ENCODE peak calls at places on chromosome 17, in eight cellular contexts. One of them, this sample, is unnamed.

GRCh38 chr17:73135774-73136173 is 29.0 kb upstream of the SSTR2 start:
- DNase-seq in neural progenitor cell: no peak
- DNase-seq in HAP-1: no peak
- DNase-seq in AG10803: no peak
- DNase-seq in cardiac fibroblast: no peak
- DNase-seq in CD8-positive, alpha-beta memory T cell: no peak
- DNase-seq in body of pancreas: no peak
- DNase-seq in AG04450: no peak
- DNase-seq in this sample: no peak

GRCh38 chr17:75771334-75772281 is 6.6 kb upstream of the GALK1 start:
- DNase-seq in neural progenitor cell: no peak
- DNase-seq in HAP-1: no peak
- DNase-seq in AG10803: no peak
- DNase-seq in cardiac fibroblast: peak; percentile 33
- DNase-seq in CD8-positive, alpha-beta memory T cell: no peak
- DNase-seq in body of pancreas: peak; percentile 16
- DNase-seq in AG04450: no peak
- DNase-seq in this sample: peak; percentile 42

GRCh38 chr17:76789235-76789788 is 51.4 kb downstream of the MFSD11 start:
- DNase-seq in neural progenitor cell: no peak
- DNase-seq in HAP-1: no peak
- DNase-seq in AG10803: no peak
- DNase-seq in cardiac fibroblast: no peak
- DNase-seq in CD8-positive, alpha-beta memory T cell: no peak
- DNase-seq in body of pancreas: no peak
- DNase-seq in AG04450: no peak
- DNase-seq in this sample: no peak

GRCh38 chr17:76994237-76994637 is 126.0 kb downstream of the MGAT5B start:
- DNase-seq in neural progenitor cell: peak; percentile 56
- DNase-seq in HAP-1: peak; percentile 74
- DNase-seq in AG10803: no peak
- DNase-seq in cardiac fibroblast: no peak
- DNase-seq in CD8-positive, alpha-beta memory T cell: no peak
- DNase-seq in body of pancreas: no peak
- DNase-seq in AG04450: no peak
- DNase-seq in this sample: no peak

GRCh38 chr17:45837187-45837586 is 7.5 kb upstream of the SPPL2C start:
- DNase-seq in neural progenitor cell: no peak
- DNase-seq in HAP-1: no peak
- DNase-seq in AG10803: no peak
- DNase-seq in cardiac fibroblast: no peak
- DNase-seq in CD8-positive, alpha-beta memory T cell: no peak
- DNase-seq in body of pancreas: no peak
- DNase-seq in AG04450: no peak
- DNase-seq in this sample: no peak

GRCh38 chr17:29766796-29767327 is 144.2 kb upstream of the CORO6 start:
- DNase-seq in neural progenitor cell: no peak
- DNase-seq in HAP-1: no peak
- DNase-seq in AG10803: peak; percentile 16
- DNase-seq in cardiac fibroblast: no peak
- DNase-seq in CD8-positive, alpha-beta memory T cell: no peak
- DNase-seq in body of pancreas: no peak
- DNase-seq in AG04450: no peak
- DNase-seq in this sample: no peak

GRCh38 chr17:71423871-71424546 is 696.8 kb upstream of the SOX9 start:
- DNase-seq in neural progenitor cell: no peak
- DNase-seq in HAP-1: no peak
- DNase-seq in AG10803: peak; percentile 17
- DNase-seq in cardiac fibroblast: no peak
- DNase-seq in CD8-positive, alpha-beta memory T cell: no peak
- DNase-seq in body of pancreas: no peak
- DNase-seq in AG04450: peak; percentile 32
- DNase-seq in this sample: peak; percentile 99

GRCh38 chr17:47265983-47266541 is 12.4 kb downstream of the ITGB3 start:
- DNase-seq in neural progenitor cell: no peak
- DNase-seq in HAP-1: no peak
- DNase-seq in AG10803: peak; percentile 52
- DNase-seq in cardiac fibroblast: peak; percentile 32
- DNase-seq in CD8-positive, alpha-beta memory T cell: no peak
- DNase-seq in body of pancreas: no peak
- DNase-seq in AG04450: no peak
- DNase-seq in this sample: peak; percentile 82

GRCh38 chr17:51913491-51913890 is 245.0 kb downstream of the CA10 start:
- DNase-seq in neural progenitor cell: no peak
- DNase-seq in HAP-1: no peak
- DNase-seq in AG10803: no peak
- DNase-seq in cardiac fibroblast: no peak
- DNase-seq in CD8-positive, alpha-beta memory T cell: no peak
- DNase-seq in body of pancreas: no peak
- DNase-seq in AG04450: no peak
- DNase-seq in this sample: no peak

GRCh38 chr17:62705116-62705515 is 77.6 kb downstream of the MRC2 start:
- DNase-seq in neural progenitor cell: peak; percentile 30
- DNase-seq in HAP-1: no peak
- DNase-seq in AG10803: no peak
- DNase-seq in cardiac fibroblast: peak; percentile 39
- DNase-seq in CD8-positive, alpha-beta memory T cell: no peak
- DNase-seq in body of pancreas: no peak
- DNase-seq in AG04450: no peak
- DNase-seq in this sample: no peak

GRCh38 chr17:43998552-43998951 is 5.9 kb upstream of the NAGS start:
- DNase-seq in neural progenitor cell: no peak
- DNase-seq in HAP-1: no peak
- DNase-seq in AG10803: peak; percentile 53
- DNase-seq in cardiac fibroblast: peak; percentile 52
- DNase-seq in CD8-positive, alpha-beta memory T cell: no peak
- DNase-seq in body of pancreas: no peak
- DNase-seq in AG04450: no peak
- DNase-seq in this sample: no peak

GRCh38 chr17:42817866-42818265 is 6.2 kb downstream of the BECN1 start:
- DNase-seq in neural progenitor cell: no peak
- DNase-seq in HAP-1: no peak
- DNase-seq in AG10803: peak; percentile 55
- DNase-seq in cardiac fibroblast: no peak
- DNase-seq in CD8-positive, alpha-beta memory T cell: no peak
- DNase-seq in body of pancreas: no peak
- DNase-seq in AG04450: no peak
- DNase-seq in this sample: peak; percentile 82

GRCh38 chr17:77708936-77709335 is 249.6 kb upstream of the TNRC6C start:
- DNase-seq in neural progenitor cell: no peak
- DNase-seq in HAP-1: no peak
- DNase-seq in AG10803: no peak
- DNase-seq in cardiac fibroblast: no peak
- DNase-seq in CD8-positive, alpha-beta memory T cell: no peak
- DNase-seq in body of pancreas: no peak
- DNase-seq in AG04450: no peak
- DNase-seq in this sample: no peak

GRCh38 chr17:78510141-78510935 is 66.9 kb downstream of the DNAH17 start:
- DNase-seq in neural progenitor cell: no peak
- DNase-seq in HAP-1: no peak
- DNase-seq in AG10803: no peak
- DNase-seq in cardiac fibroblast: no peak
- DNase-seq in CD8-positive, alpha-beta memory T cell: no peak
- DNase-seq in body of pancreas: no peak
- DNase-seq in AG04450: no peak
- DNase-seq in this sample: no peak

GRCh38 chr17:44942456-44942855 is 5.1 kb downstream of the KIF18B start:
- DNase-seq in neural progenitor cell: no peak
- DNase-seq in HAP-1: no peak
- DNase-seq in AG10803: no peak
- DNase-seq in cardiac fibroblast: no peak
- DNase-seq in CD8-positive, alpha-beta memory T cell: no peak
- DNase-seq in body of pancreas: no peak
- DNase-seq in AG04450: no peak
- DNase-seq in this sample: no peak

GRCh38 chr17:81666092-81666341 is 388 bp downstream of the OXLD1 start:
- DNase-seq in neural progenitor cell: peak; percentile 81
- DNase-seq in HAP-1: no peak
- DNase-seq in AG10803: peak; percentile 18
- DNase-seq in cardiac fibroblast: no peak
- DNase-seq in CD8-positive, alpha-beta memory T cell: no peak
- DNase-seq in body of pancreas: no peak
- DNase-seq in AG04450: no peak
- DNase-seq in this sample: no peak

GRCh38 chr17:81664051-81664470 is 2.3 kb downstream of the OXLD1 start:
- DNase-seq in neural progenitor cell: no peak
- DNase-seq in HAP-1: no peak
- DNase-seq in AG10803: no peak
- DNase-seq in cardiac fibroblast: no peak
- DNase-seq in CD8-positive, alpha-beta memory T cell: no peak
- DNase-seq in body of pancreas: no peak
- DNase-seq in AG04450: no peak
- DNase-seq in this sample: peak; percentile 20

GRCh38 chr17:81665205-81666091 is 957 bp downstream of the OXLD1 start:
- DNase-seq in neural progenitor cell: peak; percentile 23
- DNase-seq in HAP-1: peak; percentile 59
- DNase-seq in AG10803: peak; percentile 21
- DNase-seq in cardiac fibroblast: peak; percentile 42
- DNase-seq in CD8-positive, alpha-beta memory T cell: no peak
- DNase-seq in body of pancreas: peak; percentile 17
- DNase-seq in AG04450: no peak
- DNase-seq in this sample: peak; percentile 4

GRCh38 chr17:81666342-81667191 is at the start of the genes CCDC137 and OXLD1:
- DNase-seq in neural progenitor cell: peak; percentile 98
- DNase-seq in HAP-1: peak; percentile 97
- DNase-seq in AG10803: peak; percentile 97
- DNase-seq in cardiac fibroblast: peak; percentile 98
- DNase-seq in CD8-positive, alpha-beta memory T cell: peak; percentile 89
- DNase-seq in body of pancreas: peak; percentile 97
- DNase-seq in AG04450: peak; percentile 91
- DNase-seq in this sample: peak; percentile 89

GRCh38 chr17:81667754-81668153 is 1.2 kb downstream of the CCDC137 start:
- DNase-seq in neural progenitor cell: peak; percentile 48
- DNase-seq in HAP-1: peak; percentile 54
- DNase-seq in AG10803: no peak
- DNase-seq in cardiac fibroblast: no peak
- DNase-seq in CD8-positive, alpha-beta memory T cell: no peak
- DNase-seq in body of pancreas: no peak
- DNase-seq in AG04450: no peak
- DNase-seq in this sample: peak; percentile 52
- H3K4me3 ChIP-seq in neural progenitor cell: peak overlapping the region; percentile 99
- H3K4me3 ChIP-seq in HAP-1: peak overlapping the region; percentile 87
- H3K4me3 ChIP-seq in AG10803: no peak overlapping the region
- H3K4me3 ChIP-seq in cardiac fibroblast: no peak overlapping the region
- H3K4me3 ChIP-seq in CD8-positive, alpha-beta memory T cell: no peak overlapping the region
- H3K4me3 ChIP-seq in body of pancreas: no peak overlapping the region
- H3K4me3 ChIP-seq in AG04450: no peak overlapping the region
- H3K4me3 ChIP-seq in this sample: no peak overlapping the region

GRCh38 chr17:1110524-1110843 is 69.3 kb downstream of the ABR start:
- DNase-seq in neural progenitor cell: no peak
- DNase-seq in HAP-1: no peak
- DNase-seq in AG10803: no peak
- DNase-seq in cardiac fibroblast: no peak
- DNase-seq in CD8-positive, alpha-beta memory T cell: no peak
- DNase-seq in body of pancreas: no peak
- DNase-seq in AG04450: no peak
- DNase-seq in this sample: no peak

GRCh38 chr17:1107777-1108559 is 71.8 kb downstream of the ABR start:
- DNase-seq in neural progenitor cell: no peak
- DNase-seq in HAP-1: no peak
- DNase-seq in AG10803: no peak
- DNase-seq in cardiac fibroblast: no peak
- DNase-seq in CD8-positive, alpha-beta memory T cell: no peak
- DNase-seq in body of pancreas: no peak
- DNase-seq in AG04450: no peak
- DNase-seq in this sample: no peak

GRCh38 chr17:1108560-1108809 is 71.3 kb downstream of the ABR start:
- DNase-seq in neural progenitor cell: peak; percentile 75
- DNase-seq in HAP-1: peak; percentile 47
- DNase-seq in AG10803: no peak
- DNase-seq in cardiac fibroblast: no peak
- DNase-seq in CD8-positive, alpha-beta memory T cell: no peak
- DNase-seq in body of pancreas: no peak
- DNase-seq in AG04450: no peak
- DNase-seq in this sample: no peak

GRCh38 chr17:1109606-1110523 is 69.9 kb downstream of the ABR start:
- DNase-seq in neural progenitor cell: peak; percentile 78
- DNase-seq in HAP-1: peak; percentile 76
- DNase-seq in AG10803: no peak
- DNase-seq in cardiac fibroblast: no peak
- DNase-seq in CD8-positive, alpha-beta memory T cell: no peak
- DNase-seq in body of pancreas: peak; percentile 38
- DNase-seq in AG04450: no peak
- DNase-seq in this sample: no peak

GRCh38 chr17:1108810-1109605 is 70.8 kb downstream of the ABR start:
- DNase-seq in neural progenitor cell: peak; percentile 68
- DNase-seq in HAP-1: peak; percentile 68
- DNase-seq in AG10803: peak; percentile 63
- DNase-seq in cardiac fibroblast: peak; percentile 68
- DNase-seq in CD8-positive, alpha-beta memory T cell: peak; percentile 75
- DNase-seq in body of pancreas: peak; percentile 50
- DNase-seq in AG04450: no peak
- DNase-seq in this sample: no peak
- H3K4me3 ChIP-seq in neural progenitor cell: peak overlapping the region; percentile 73
- H3K4me3 ChIP-seq in HAP-1: peak overlapping the region; percentile 39
- H3K4me3 ChIP-seq in AG10803: peak overlapping the region; percentile 79
- H3K4me3 ChIP-seq in cardiac fibroblast: peak overlapping the region; percentile 73
- H3K4me3 ChIP-seq in CD8-positive, alpha-beta memory T cell: peak overlapping the region; percentile 49
- H3K4me3 ChIP-seq in body of pancreas: peak overlapping the region; percentile 24
- H3K4me3 ChIP-seq in AG04450: peak overlapping the region; percentile 69
- H3K4me3 ChIP-seq in this sample: peak overlapping the region; percentile 74

GRCh38 chr17:7392696-7393612 is 1.4 kb downstream of the PLSCR3 start:
- DNase-seq in neural progenitor cell: peak; percentile 43
- DNase-seq in HAP-1: no peak
- DNase-seq in AG10803: no peak
- DNase-seq in cardiac fibroblast: no peak
- DNase-seq in CD8-positive, alpha-beta memory T cell: no peak
- DNase-seq in body of pancreas: no peak
- DNase-seq in AG04450: no peak
- DNase-seq in this sample: no peak
- H3K4me3 ChIP-seq in neural progenitor cell: peak overlapping the region; percentile 90
- H3K4me3 ChIP-seq in HAP-1: peak overlapping the region; percentile 61
- H3K4me3 ChIP-seq in AG10803: peak overlapping the region; percentile 84
- H3K4me3 ChIP-seq in cardiac fibroblast: peak overlapping the region; percentile 91
- H3K4me3 ChIP-seq in CD8-positive, alpha-beta memory T cell: peak overlapping the region; percentile 88
- H3K4me3 ChIP-seq in body of pancreas: no peak overlapping the region
- H3K4me3 ChIP-seq in AG04450: peak overlapping the region; percentile 87
- H3K4me3 ChIP-seq in this sample: peak overlapping the region; percentile 82

GRCh38 chr17:10583834-10584233 is 34.4 kb upstream of the MYH2 start:
- DNase-seq in neural progenitor cell: no peak
- DNase-seq in HAP-1: no peak
- DNase-seq in AG10803: no peak
- DNase-seq in cardiac fibroblast: no peak
- DNase-seq in CD8-positive, alpha-beta memory T cell: no peak
- DNase-seq in body of pancreas: no peak
- DNase-seq in AG04450: no peak
- DNase-seq in this sample: no peak

GRCh38 chr17:10589553-10590145 is 40.2 kb upstream of the MYH2 start:
- DNase-seq in neural progenitor cell: no peak
- DNase-seq in HAP-1: no peak
- DNase-seq in AG10803: no peak
- DNase-seq in cardiac fibroblast: no peak
- DNase-seq in CD8-positive, alpha-beta memory T cell: no peak
- DNase-seq in body of pancreas: no peak
- DNase-seq in AG04450: no peak
- DNase-seq in this sample: no peak

DNA sequence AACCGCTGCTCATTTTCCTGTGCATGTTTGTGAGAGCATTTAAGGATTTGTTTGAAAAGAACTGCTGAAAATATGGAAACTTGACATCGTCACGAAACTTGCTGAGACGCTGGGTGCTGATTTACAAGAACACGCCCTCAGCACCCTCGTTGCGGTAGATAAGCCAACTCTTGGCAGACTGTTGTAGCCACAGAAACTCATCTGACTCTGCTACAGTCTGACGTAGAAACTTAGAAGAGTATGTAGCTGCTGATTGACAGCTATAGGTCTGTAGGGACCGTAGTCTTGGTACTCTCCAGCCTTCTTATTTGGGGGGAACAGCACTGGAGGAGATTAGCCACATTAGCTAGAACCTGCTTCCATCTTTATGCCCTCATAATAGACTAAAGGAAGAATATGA is 36.1 kb upstream of the MYH2 start:
- DNase-seq in neural progenitor cell: no peak
- DNase-seq in HAP-1: no peak
- DNase-seq in AG10803: no peak
- DNase-seq in cardiac fibroblast: no peak
- DNase-seq in CD8-positive, alpha-beta memory T cell: no peak
- DNase-seq in body of pancreas: no peak
- DNase-seq in AG04450: no peak
- DNase-seq in this sample: no peak
- H3K4me3 ChIP-seq in neural progenitor cell: no peak overlapping the region
- H3K4me3 ChIP-seq in HAP-1: no peak overlapping the region
- H3K4me3 ChIP-seq in AG10803: no peak overlapping the region
- H3K4me3 ChIP-seq in cardiac fibroblast: no peak overlapping the region
- H3K4me3 ChIP-seq in CD8-positive, alpha-beta memory T cell: no peak overlapping the region
- H3K4me3 ChIP-seq in body of pancreas: no peak overlapping the region
- H3K4me3 ChIP-seq in AG04450: no peak overlapping the region
- H3K4me3 ChIP-seq in this sample: no peak overlapping the region